ENCODE peak calls at places on chromosomes 2 and 18, in ten cellular contexts. J is thoracic aorta, Z is H1, S is DND-41, Y is AG04450, M is left ventricle myocardium inferior, I is esophagus squamous epithelium, U is WERI-Rb-1, V is heart right ventricle, L is HL-60. P is an unnamed sample.

GRCh38 chr18:54904521-54904920 is 54.7 kb downstream of the CCDC68 start:
- DNase-seq in J (no peak), Z (no peak), S (no peak), Y (no peak), M (no peak), I (no peak), U (no peak), V (no peak), L (no peak), P (no peak)

GRCh38 chr2:206203331-206203730 is 43.6 kb downstream of the EEF1B2 start:
- DNase-seq in J (no peak), Z (no peak), S (no peak), Y (no peak), M (no peak), I (no peak), U (no peak), V (no peak), L (no peak), P (no peak)

GRCh38 chr18:59141294-59142068 is 1.8 kb downstream of the SEC11C start:
- DNase-seq in J (no peak), Z (no peak), S (no peak), Y (no peak), M (no peak), I (no peak), U (no peak), V (no peak), L (no peak), P (no peak)

GRCh38 chr2:126730655-126731054 is 74.7 kb downstream of the GYPC start:
- DNase-seq in J (no peak), Z (no peak), S (no peak), Y (no peak), M (no peak), I (no peak), U (no peak), V (no peak), L (no peak), P (no peak)

GRCh38 chr2:29974086-29974485 is 52.7 kb upstream of the ALK start:
- DNase-seq in J (no peak), Z (no peak), S (no peak), Y (no peak), M (no peak), I (no peak), U (no peak), V (no peak), L (no peak), P (no peak)

GRCh38 chr18:62566199-62566598 is 43.4 kb downstream of the ZCCHC2 start:
- DNase-seq in J (no peak), Z (peak; percentile 5), S (no peak), Y (no peak), M (no peak), I (no peak), U (peak; percentile 26), V (no peak), L (peak; percentile 83), P (no peak)

GRCh38 chr2:161085041-161085598 is 75.1 kb upstream of the TANK start:
- DNase-seq in J (no peak), Z (no peak), S (peak; percentile 59), Y (no peak), M (no peak), I (no peak), U (no peak), V (no peak), L (no peak), P (no peak)

GRCh38 chr2:115880558-115880957 is 1438.1 kb downstream of the DPP10 start:
- DNase-seq in J (no peak), Z (no peak), S (no peak), Y (no peak), M (no peak), I (no peak), U (peak; percentile 7), V (no peak), L (no peak), P (no peak)

GRCh38 chr2:138059487-138059886 is 95.2 kb downstream of the HNMT start:
- DNase-seq in J (no peak), Z (no peak), S (no peak), Y (no peak), M (no peak), I (no peak), U (no peak), V (no peak), L (no peak), P (no peak)

GRCh38 chr2:138058427-138058826 is 94.2 kb downstream of the HNMT start:
- DNase-seq in J (no peak), Z (no peak), S (no peak), Y (no peak), M (no peak), I (no peak), U (no peak), V (no peak), L (no peak), P (no peak)

GRCh38 chr2:138061961-138062360 is 97.7 kb downstream of the HNMT start:
- DNase-seq in J (no peak), Z (no peak), S (no peak), Y (no peak), M (no peak), I (no peak), U (no peak), V (no peak), L (no peak), P (no peak)

DNA sequence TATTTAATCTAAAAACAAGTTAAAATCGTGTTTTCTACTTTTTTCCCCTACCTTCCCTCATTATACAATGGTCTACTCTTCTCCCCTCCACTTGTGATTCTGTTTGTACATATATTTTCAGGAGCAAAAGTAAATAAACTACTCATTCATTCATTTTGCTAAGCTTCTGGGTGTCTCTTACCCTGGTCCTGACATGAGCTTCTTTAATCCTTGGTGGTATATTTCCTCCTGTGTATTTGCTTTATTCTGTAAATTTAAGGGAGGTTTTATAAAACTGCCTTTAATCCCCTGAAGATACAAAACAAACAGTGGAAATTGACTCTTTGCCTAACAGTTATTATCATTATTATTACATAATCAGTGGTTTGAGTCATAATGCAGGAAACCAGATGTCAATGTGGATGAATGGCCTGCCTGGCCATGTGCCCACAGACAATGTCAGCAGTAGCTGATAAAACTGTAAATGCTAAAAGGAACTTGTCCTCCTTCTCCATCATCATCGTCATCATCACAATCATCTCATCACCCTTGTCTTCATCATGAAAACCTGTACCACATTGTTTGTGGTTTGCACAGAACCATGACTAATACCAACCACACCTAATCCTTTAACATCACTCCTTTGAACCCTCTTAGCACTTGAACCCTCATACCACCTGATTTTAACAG is 95.8 kb downstream of the HNMT start:
- DNase-seq in J (peak; percentile 3), Z (no peak), S (no peak), Y (no peak), M (peak; percentile 79), I (no peak), U (no peak), V (peak; percentile 73), L (no peak), P (no peak)
- H3K27ac ChIP-seq in J (no peak overlapping the region), Z (no peak overlapping the region), S (no peak overlapping the region), Y (no peak overlapping the region), M (peak overlapping the region; percentile 65), I (no peak overlapping the region), U (no peak overlapping the region), V (peak overlapping the region; percentile 14), L (no peak overlapping the region), P (no peak overlapping the region)

DNA sequence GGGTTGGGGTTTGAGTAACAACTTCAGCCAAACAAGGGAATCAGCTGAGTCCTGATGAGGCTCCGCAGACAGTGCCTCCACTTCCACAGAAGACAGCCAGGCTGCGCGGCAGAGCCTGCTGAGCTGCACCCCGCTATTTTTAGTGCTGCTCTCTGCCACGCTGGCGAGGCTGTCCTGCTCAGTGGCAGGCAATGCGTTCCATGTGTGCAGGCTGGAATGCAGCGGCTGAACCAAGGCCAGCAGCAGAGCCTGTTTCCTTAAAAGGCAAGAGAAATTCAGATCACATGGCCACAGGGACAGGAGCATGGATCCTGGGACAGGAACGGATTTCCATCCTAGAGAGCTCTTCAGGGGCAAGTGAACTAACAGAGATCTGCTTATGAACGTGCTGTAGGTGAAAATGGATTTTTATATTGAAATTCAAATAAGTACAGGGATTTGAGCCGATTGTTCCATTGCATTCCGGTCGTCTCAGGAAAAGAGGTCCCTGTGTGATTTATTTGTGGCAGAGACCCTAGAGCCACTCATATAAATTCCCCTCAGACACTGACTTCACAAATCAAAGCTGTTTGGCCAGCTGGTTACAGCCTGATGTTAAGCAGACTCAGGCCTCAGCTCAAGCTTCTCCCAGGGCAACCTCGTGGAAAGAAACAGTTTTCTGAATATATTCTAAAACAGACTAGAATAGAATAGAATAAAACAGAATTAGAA is 98.6 kb downstream of the COL6A3 start:
- DNase-seq in J (peak; percentile 50), Z (no peak), S (no peak), Y (peak; percentile 94), M (peak; percentile 91), I (no peak), U (no peak), V (peak; percentile 88), L (no peak), P (no peak)
- TF ChIP-seq CTCF in J (peak; percentile 49), Z (no peak), S (no peak), Y (peak; percentile 61), M (peak; percentile 68), I (peak; percentile 34), U (no peak), V (peak; percentile 18), L (no peak), P (no peak)

DNA sequence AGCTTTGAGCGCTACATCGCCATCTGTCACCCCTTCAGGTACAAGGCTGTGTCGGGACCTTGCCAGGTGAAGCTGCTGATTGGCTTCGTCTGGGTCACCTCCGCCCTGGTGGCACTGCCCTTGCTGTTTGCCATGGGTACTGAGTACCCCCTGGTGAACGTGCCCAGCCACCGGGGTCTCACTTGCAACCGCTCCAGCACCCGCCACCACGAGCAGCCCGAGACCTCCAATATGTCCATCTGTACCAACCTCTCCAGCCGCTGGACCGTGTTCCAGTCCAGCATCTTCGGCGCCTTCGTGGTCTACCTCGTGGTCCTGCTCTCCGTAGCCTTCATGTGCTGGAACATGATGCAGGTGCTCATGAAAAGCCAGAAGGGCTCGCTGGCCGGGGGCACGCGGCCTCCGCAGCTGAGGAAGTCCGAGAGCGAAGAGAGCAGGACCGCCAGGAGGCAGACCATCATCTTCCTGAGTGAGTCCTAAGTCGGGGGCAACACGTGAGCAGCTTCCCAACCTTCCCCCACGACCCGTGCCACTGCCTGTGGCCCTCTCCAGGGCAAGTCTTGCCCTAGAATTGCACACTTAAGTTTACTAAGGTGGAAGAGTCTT is 928 bp downstream of the GPR39 start:
- DNase-seq in J (no peak), Z (no peak), S (no peak), Y (no peak), M (no peak), I (no peak), U (no peak), V (no peak), L (no peak), P (no peak)
- H3K27me3 ChIP-seq in J (no peaks in the 10 kb centered on the region), Z (peaks cover 2% of the 10 kb centered on the region), S (no peaks in the 10 kb centered on the region), Y (no peaks in the 10 kb centered on the region), M (peaks cover 64% of the 10 kb centered on the region), I (peaks cover 6% of the 10 kb centered on the region), U (no peaks in the 10 kb centered on the region), V (no peaks in the 10 kb centered on the region), L (peaks cover 8% of the 10 kb centered on the region), P (peaks cover 18% of the 10 kb centered on the region)

GRCh38 chr18:12604445-12605007 is 53.4 kb downstream of the SPIRE1 start:
- DNase-seq in J (no peak), Z (no peak), S (no peak), Y (no peak), M (no peak), I (no peak), U (no peak), V (no peak), L (no peak), P (no peak)

GRCh38 chr18:12608292-12608691 is 49.6 kb downstream of the SPIRE1 start:
- DNase-seq in J (no peak), Z (no peak), S (no peak), Y (no peak), M (no peak), I (no peak), U (no peak), V (no peak), L (no peak), P (no peak)

DNA sequence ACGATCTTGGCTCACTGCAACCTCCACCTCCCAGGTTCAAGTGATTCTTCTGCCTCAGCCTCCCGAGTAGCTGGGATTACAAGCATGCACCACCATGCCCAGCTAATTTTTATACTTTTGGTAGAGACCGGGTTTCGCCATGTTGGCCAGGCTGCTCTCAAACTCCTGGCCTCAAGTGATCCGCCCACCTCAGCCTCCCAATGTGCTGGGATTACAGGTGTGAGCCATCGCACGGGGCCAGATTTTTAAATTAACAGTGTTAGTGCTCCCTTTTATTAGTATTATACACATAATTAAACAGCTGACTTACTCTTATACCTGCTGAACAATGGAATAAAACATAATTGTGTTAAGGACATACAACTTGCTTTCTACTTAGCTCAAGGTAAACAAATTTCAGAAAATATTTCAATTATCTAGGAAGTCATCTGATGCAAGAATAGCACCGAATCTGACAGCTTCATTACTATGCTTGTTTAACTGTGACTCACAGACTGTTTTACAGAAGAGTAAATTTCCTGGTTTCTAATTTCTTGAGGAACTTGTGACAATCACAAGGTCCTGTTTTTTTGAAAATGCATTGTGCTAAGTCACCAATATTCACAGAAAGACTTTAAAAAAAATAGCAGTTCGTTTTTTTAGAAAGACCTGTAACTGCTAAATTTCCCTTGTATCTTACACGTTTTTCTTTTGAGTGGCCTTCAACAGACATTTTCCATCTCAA is 51.2 kb downstream of the SPIRE1 start:
- DNase-seq in J (no peak), Z (no peak), S (no peak), Y (peak; percentile 27), M (no peak), I (no peak), U (no peak), V (no peak), L (no peak), P (no peak)
- H3K27ac ChIP-seq in J (no peak overlapping the region), Z (no peak overlapping the region), S (no peak overlapping the region), Y (peak overlapping the region; percentile 94), M (peak overlapping the region; percentile 61), I (peak overlapping the region; percentile 81), U (no peak overlapping the region), V (peak overlapping the region; percentile 59), L (no peak overlapping the region), P (no peak overlapping the region)

P was measured in CD4-positive, alpha-beta T cell.